ENCODE peak calls at places on chromosome 4, in four cellular contexts. G is ascending aorta, P is mesenchymal stem cell, K is endodermal cell. Y is an unnamed sample. For H3K9me3, the result is how much of the 10 kb centered on the place peaks cover.

GRCh38 chr4:123495530-123495929 is 98.9 kb downstream of the SPRY1 start:
- DNase-seq in G (no peak), P (peak), K (no peak), Y (no peak)

GRCh38 chr4:88158038-88158359 is 440 bp downstream of the ABCG2 start:
- DNase-seq in G (no peak), P (no peak), K (no peak), Y (no peak)

GRCh38 chr4:22030321-22030720 is 81.7 kb upstream of the KCNIP4 start:
- DNase-seq in G (no peak), P (no peak), K (no peak), Y (no peak)

GRCh38 chr4:34293459-34293858 is 1950.9 kb downstream of the ARAP2 start:
- DNase-seq in G (no peak), P (no peak), K (no peak), Y (no peak)

GRCh38 chr4:76811604-76812412 is 86.1 kb downstream of the SOWAHB start:
- DNase-seq in G (no peak), P (peak), K (peak), Y (peak)

GRCh38 chr4:83223781-83224180 is 60.8 kb downstream of the COQ2 start:
- DNase-seq in G (no peak), P (no peak), K (no peak), Y (no peak)

GRCh38 chr4:24894846-24895245 is 18.0 kb downstream of the CCDC149 start:
- DNase-seq in G (no peak), P (no peak), K (no peak), Y (no peak)

GRCh38 chr4:6404611-6405416 is 67.6 kb downstream of the PPP2R2C start:
- DNase-seq in G (no peak), P (no peak), K (peak), Y (no peak)

GRCh38 chr4:115274545-115274944 is 161.1 kb upstream of the NDST4 start:
- DNase-seq in G (no peak), P (no peak), K (no peak), Y (no peak)

GRCh38 chr4:98564847-98565246 is 93.6 kb downstream of the TSPAN5 start:
- DNase-seq in G (no peak), P (no peak), K (peak), Y (no peak)

GRCh38 chr4:78922207-78922606 is 17.0 kb downstream of the PAQR3 start:
- DNase-seq in G (no peak), P (peak), K (no peak), Y (peak)

GRCh38 chr4:5780831-5781480 is 70.0 kb downstream of the EVC start:
- DNase-seq in G (no peak), P (peak), K (no peak), Y (peak)

GRCh38 chr4:7183161-7183560 is 9.2 kb upstream of the SORCS2 start:
- DNase-seq in G (no peak), P (no peak), K (peak), Y (no peak)

GRCh38 chr4:142596121-142596520 is 250.0 kb downstream of the INPP4B start:
- DNase-seq in G (no peak), P (no peak), K (no peak), Y (no peak)

GRCh38 chr4:142600952-142601351 is 245.1 kb downstream of the INPP4B start:
- DNase-seq in G (no peak), P (no peak), K (no peak), Y (peak)

GRCh38 chr4:142596595-142596994 is 249.5 kb downstream of the INPP4B start:
- DNase-seq in G (no peak), P (no peak), K (no peak), Y (no peak)

GRCh38 chr4:142598132-142598531 is 248.0 kb downstream of the INPP4B start:
- DNase-seq in G (no peak), P (no peak), K (no peak), Y (no peak)

GRCh38 chr4:142595222-142595871 is 250.8 kb downstream of the INPP4B start:
- DNase-seq in G (no peak), P (no peak), K (no peak), Y (no peak)
- H3K9me3 ChIP-seq in G (under half), P (under half), K (under half), Y (under half)

GRCh38 chr4:19386786-19387185 is 864.9 kb upstream of the SLIT2 start:
- DNase-seq in G (no peak), P (no peak), K (no peak), Y (no peak)
- H3K9me3 ChIP-seq in G (under half), P (under half), K (under half), Y (under half)

GRCh38 chr4:19645589-19645988 is 606.1 kb upstream of the SLIT2 start:
- DNase-seq in G (no peak), P (no peak), K (no peak), Y (no peak)
- H3K9me3 ChIP-seq in G (under half), P (under half), K (under half), Y (under half)

GRCh38 chr4:98386-98785 is 25.9 kb upstream of the ZNF718 start:
- DNase-seq in G (no peak), P (no peak), K (no peak), Y (no peak)
- H3K9me3 ChIP-seq in G (half or more), P (half or more), K (half or more), Y (half or more)

GRCh38 chr4:106092361-106093040 is 197.2 kb downstream of the NPNT start:
- DNase-seq in G (no peak), P (no peak), K (no peak), Y (no peak)
- H3K9me3 ChIP-seq in G (under half), P (under half), K (under half), Y (under half)

GRCh38 chr4:139438141-139438540 is 15.8 kb upstream of the RAB33B start:
- DNase-seq in G (no peak), P (peak), K (no peak), Y (no peak)

GRCh38 chr4:139440971-139441370 is 12.9 kb upstream of the RAB33B start:
- DNase-seq in G (no peak), P (no peak), K (no peak), Y (no peak)

GRCh38 chr4:139436122-139436521 is 17.8 kb upstream of the RAB33B start:
- DNase-seq in G (no peak), P (no peak), K (no peak), Y (no peak)
- H3K9me3 ChIP-seq in G (under half), P (under half), K (half or more), Y (under half)

GRCh38 chr4:181799670-181800069 is 443.5 kb upstream of the TENM3 start:
- DNase-seq in G (no peak), P (no peak), K (no peak), Y (no peak)
- H3K9me3 ChIP-seq in G (under half), P (under half), K (under half), Y (under half)

GRCh38 chr4:56701156-56701471 is 20.0 kb upstream of the HOPX start:
- DNase-seq in G (no peak), P (no peak), K (no peak), Y (no peak)
- H3K9me3 ChIP-seq in G (under half), P (under half), K (under half), Y (under half)

GRCh38 chr4:97500423-97500822 is 642.9 kb downstream of the STPG2 start:
- DNase-seq in G (no peak), P (no peak), K (no peak), Y (no peak)

GRCh38 chr4:97491856-97492255 is 651.4 kb downstream of the STPG2 start:
- DNase-seq in G (no peak), P (no peak), K (no peak), Y (no peak)

GRCh38 chr4:97493815-97494518 is 649.3 kb downstream of the STPG2 start:
- DNase-seq in G (no peak), P (no peak), K (no peak), Y (no peak)

GRCh38 chr4:97498875-97499274 is 644.4 kb downstream of the STPG2 start:
- DNase-seq in G (no peak), P (peak), K (no peak), Y (no peak)

GRCh38 chr4:97496298-97496873 is 646.9 kb downstream of the STPG2 start:
- DNase-seq in G (no peak), P (no peak), K (no peak), Y (no peak)
- H3K9me3 ChIP-seq in G (under half), P (under half), K (under half), Y (under half)

Y was measured in adipocyte.